ENCODE peak calls at places on chromosomes 13 and 19, in five cellular contexts. V, Y, O, D and X are unnamed samples.
A peak's percentile ranks its signal among the peaks of the same experiment; 100 is the strongest.

GRCh38 chr13:27446986-27447583 is 3.3 kb downstream of the MTIF3 start:
- DNase-seq in Y (no peak), O (no peak), V (no peak), D (no peak), X (no peak)

GRCh38 chr13:71864094-71864980 is 2.7 kb downstream of the DACH1 start:
- DNase-seq in O (no peak), V (peak; percentile 77), Y (no peak), D (peak; percentile 34), X (no peak)

GRCh38 chr13:24087611-24088235 is 72.8 kb upstream of the SPATA13 start:
- DNase-seq in Y (no peak), V (no peak), O (no peak), D (no peak), X (no peak)

GRCh38 chr13:51330741-51331140 is 8.8 kb upstream of the SERPINE3 start:
- DNase-seq in V (no peak), D (peak; percentile 63), Y (no peak), O (no peak), X (no peak)

GRCh38 chr19:52689804-52690394 is 44.9 kb downstream of the ZNF611 start:
- DNase-seq in O (no peak), V (peak; percentile 87), Y (peak; percentile 14), D (peak; percentile 35), X (peak; percentile 92)

GRCh38 chr13:109345433-109345941 is 440.9 kb downstream of the IRS2 start:
- DNase-seq in O (peak; percentile 77), Y (no peak), D (no peak), V (no peak), X (no peak)

GRCh38 chr19:50053119-50053518 is 27.3 kb downstream of the ZNF473 start:
- DNase-seq in O (no peak), D (no peak), V (no peak), Y (no peak), X (no peak)

GRCh38 chr13:106597759-106598395 is 29.9 kb upstream of the ARGLU1 start:
- DNase-seq in Y (no peak), D (no peak), V (no peak), O (no peak), X (no peak)

GRCh38 chr13:107441279-107441678 is 774.1 kb downstream of the LIG4 start:
- DNase-seq in O (peak; percentile 89), V (no peak), Y (no peak), D (no peak), X (no peak)

GRCh38 chr13:50277127-50277526 is 261.9 kb downstream of the KCNRG start:
- DNase-seq in Y (no peak), O (no peak), V (no peak), D (no peak), X (no peak)

GRCh38 chr19:49687566-49688316 is 1.7 kb upstream of the ADM5 start:
- DNase-seq in O (no peak), V (peak; percentile 72), Y (no peak), D (no peak), X (no peak)

GRCh38 chr19:48639483-48640375 is 2.5 kb upstream of the DBP start:
- DNase-seq in Y (no peak), V (no peak), D (no peak), O (no peak), X (no peak)

GRCh38 chr19:39738809-39739208 is 980 bp upstream of the CLC start:
- DNase-seq in O (no peak), Y (no peak), V (no peak), D (no peak), X (no peak)

GRCh38 chr19:11736696-11737095 is 2.0 kb downstream of the ZNF823 start:
- DNase-seq in O (peak; percentile 33), D (no peak), Y (no peak), V (no peak), X (no peak)

GRCh38 chr19:4577020-4577782 is 17.7 kb upstream of the SEMA6B start:
- DNase-seq in Y (no peak), O (no peak), D (no peak), V (no peak), X (no peak)

GRCh38 chr13:21949818-21950429 is 279.1 kb downstream of the FGF9 start:
- DNase-seq in V (no peak), D (no peak), Y (no peak), O (peak; percentile 44), X (no peak)

GRCh38 chr13:99991013-99991805 is 9.6 kb downstream of the ZIC2 start:
- DNase-seq in V (no peak), O (no peak), D (no peak), Y (no peak), X (peak; percentile 39)

GRCh38 chr19:52660981-52661380 is 22.8 kb upstream of the ZNF83 start:
- DNase-seq in O (peak; percentile 47), D (no peak), Y (no peak), V (no peak), X (no peak)

GRCh38 chr13:51803422-51804294 is at the start of gene DHRS12:
- DNase-seq in O (peak; percentile 66), V (peak; percentile 97), D (peak; percentile 93), Y (peak; percentile 88), X (peak; percentile 97)

GRCh38 chr13:48708764-48709163 is 55.0 kb downstream of the CYSLTR2 start:
- DNase-seq in D (no peak), O (no peak), Y (no peak), V (no peak), X (no peak)

GRCh38 chr19:15240539-15240938 is 8.3 kb upstream of the EPHX3 start:
- DNase-seq in V (no peak), O (no peak), Y (no peak), D (no peak), X (no peak)

GRCh38 chr19:49997709-49998108 is 27.5 kb downstream of the VRK3 start:
- DNase-seq in Y (no peak), O (peak; percentile 13), D (peak; percentile 37), V (no peak), X (no peak)

GRCh38 chr19:17775245-17775927 is 19.6 kb upstream of the B3GNT3 start:
- DNase-seq in V (no peak), D (peak; percentile 56), Y (no peak), O (peak; percentile 19), X (no peak)

GRCh38 chr19:6521718-6522646 is 8.8 kb upstream of the TNFSF9 start:
- DNase-seq in V (no peak), D (no peak), Y (no peak), O (no peak), X (no peak)

GRCh38 chr19:4449022-4449825 is 8.4 kb downstream of the UBXN6 start:
- DNase-seq in V (no peak), Y (no peak), D (peak; percentile 67), O (no peak), X (no peak)

GRCh38 chr19:4172861-4173473 is 9.4 kb downstream of the SIRT6 start:
- DNase-seq in V (no peak), O (peak; percentile 14), Y (no peak), D (peak; percentile 63), X (no peak)

GRCh38 chr19:3275068-3275582 is 50.7 kb downstream of the CELF5 start:
- DNase-seq in V (no peak), D (peak; percentile 37), O (no peak), Y (no peak), X (no peak)

GRCh38 chr19:55467236-55468053 is 2.9 kb upstream of the C19orf85 start:
- DNase-seq in O (peak; percentile 65), Y (peak; percentile 63), V (no peak), D (peak; percentile 79), X (no peak)

GRCh38 chr13:79227418-79227817 is 178.6 kb downstream of the RBM26 start:
- DNase-seq in D (no peak), O (no peak), Y (no peak), V (no peak), X (no peak)

GRCh38 chr13:58620171-58620570 is 988.6 kb downstream of the PCDH17 start:
- DNase-seq in V (no peak), Y (no peak), D (no peak), O (no peak), X (no peak)

GRCh38 chr13:38662362-38662761 is 24.5 kb upstream of the FREM2 start:
- DNase-seq in V (no peak), O (peak; percentile 16), Y (no peak), D (no peak), X (no peak)

GRCh38 chr13:21361123-21361522 is 98.0 kb downstream of the ZDHHC20 start:
- DNase-seq in D (peak; percentile 1), Y (no peak), V (no peak), O (no peak), X (peak; percentile 31)

GRCh38 chr13:31756346-31756745 is 17.0 kb downstream of the RXFP2 start:
- DNase-seq in Y (no peak), O (peak; percentile 94), D (no peak), V (no peak), X (no peak)

GRCh38 chr19:15424692-15425272 is 6.0 kb upstream of the AKAP8L start:
- DNase-seq in O (no peak), V (no peak), Y (no peak), D (no peak), X (no peak)

GRCh38 chr19:49057636-49058234 is at the start of gene CGB7:
- DNase-seq in O (peak; percentile 35), V (no peak), D (peak; percentile 70), Y (peak; percentile 29), X (no peak)

GRCh38 chr13:99028890-99029289 is 51.0 kb upstream of the DOCK9 start:
- DNase-seq in D (no peak), Y (no peak), V (no peak), O (no peak), X (peak; percentile 82)

GRCh38 chr19:31826325-31826724 is 477.1 kb upstream of the TSHZ3 start:
- DNase-seq in D (no peak), V (no peak), O (no peak), Y (no peak), X (peak; percentile 86)

GRCh38 chr19:19618384-19619051 is at the start of gene PBX4:
- DNase-seq in Y (peak; percentile 89), D (peak; percentile 96), O (peak; percentile 82), V (peak; percentile 97), X (peak; percentile 96)
- TF ChIP-seq POLR2A in Y (peak; percentile 32), D (no peak), O (peak; percentile 26), V (peak; percentile 43), X (no peak)

GRCh38 chr19:47035127-47035494 is 13.3 kb downstream of the TMEM160 start:
- DNase-seq in D (no peak), O (no peak), Y (no peak), V (no peak), X (no peak)

GRCh38 chr19:47037766-47038165 is 10.7 kb downstream of the TMEM160 start:
- DNase-seq in Y (no peak), O (no peak), D (no peak), V (no peak), X (no peak)

GRCh38 chr19:47032171-47032811 is 12.7 kb downstream of the NPAS1 start:
- DNase-seq in V (no peak), O (no peak), Y (no peak), D (peak; percentile 52), X (no peak)

GRCh38 chr19:47036233-47036651 is 12.2 kb downstream of the TMEM160 start:
- DNase-seq in O (no peak), Y (no peak), V (no peak), D (no peak), X (no peak)

GRCh38 chr19:47035495-47036232 is 12.8 kb downstream of the TMEM160 start:
- DNase-seq in D (peak; percentile 91), V (peak; percentile 93), O (peak; percentile 73), Y (peak; percentile 74), X (peak; percentile 96)
- TF ChIP-seq POLR2A in D (no peak), V (no peak), O (no peak), Y (no peak), X (no peak)

GRCh38 chr19:1365964-1366695 is 17.6 kb upstream of the NDUFS7 start:
- DNase-seq in D (no peak), Y (no peak), V (no peak), O (no peak), X (no peak)
- TF ChIP-seq POLR2A in D (no peak), Y (no peak), V (no peak), O (no peak), X (no peak)

GRCh38 chr19:8484331-8484894 is 18.0 kb downstream of the PRAM1 start:
- DNase-seq in D (peak; percentile 48), V (no peak), O (no peak), Y (peak; percentile 40), X (no peak)
- TF ChIP-seq POLR2A in D (no peak), V (no peak), O (no peak), Y (no peak), X (no peak)